ENCODE peak calls at places on chromosomes 13 and 19, in four cellular contexts. X is fibroblast of lung, S is neural progenitor cell, A is K562. Z is an unnamed sample.

GRCh38 chr13:27171244-27171829 is at the start of gene USP12:
- DNase-seq in X (peak), S (no peak), A (peak), Z (peak)

GRCh38 chr19:41904118-41904870 is 21.3 kb downstream of the ARHGEF1 start:
- DNase-seq in X (no peak), S (no peak), A (no peak), Z (no peak)

GRCh38 chr13:81745391-81745790 is 1404.5 kb upstream of the SPRY2 start:
- DNase-seq in X (no peak), S (no peak), A (no peak), Z (no peak)

GRCh38 chr19:41864374-41864773 is 4.3 kb downstream of the RPS19 start:
- DNase-seq in X (no peak), S (no peak), A (no peak), Z (no peak)

GRCh38 chr13:100069278-100069677 is 19.6 kb upstream of the PCCA start:
- DNase-seq in X (peak), S (no peak), A (no peak), Z (no peak)

GRCh38 chr19:16715613-16716012 is 4.0 kb upstream of the NWD1 start:
- DNase-seq in X (no peak), S (no peak), A (no peak), Z (no peak)

GRCh38 chr19:906480-906879 is 6.5 kb downstream of the R3HDM4 start:
- DNase-seq in X (no peak), S (no peak), A (no peak), Z (no peak)

GRCh38 chr13:107329991-107330390 is 762.1 kb upstream of the ARGLU1 start:
- DNase-seq in X (no peak), S (no peak), A (no peak), Z (no peak)

GRCh38 chr13:51222510-51223283 is 499 bp downstream of the FAM124A start:
- DNase-seq in X (no peak), S (peak), A (no peak), Z (no peak)

GRCh38 chr19:24029941-24030636 is 56.9 kb upstream of the ZNF254 start:
- DNase-seq in X (no peak), S (no peak), A (no peak), Z (no peak)

GRCh38 chr13:58889474-58889873 is 1257.9 kb downstream of the PCDH17 start:
- DNase-seq in X (no peak), S (no peak), A (no peak), Z (no peak)

GRCh38 chr13:111344471-111345191 is 24.2 kb downstream of the TEX29 start:
- DNase-seq in X (peak), S (peak), A (peak), Z (no peak)

GRCh38 chr13:101218484-101218883 is 197.8 kb downstream of the NALCN start:
- DNase-seq in X (peak), S (no peak), A (no peak), Z (no peak)

GRCh38 chr13:106858910-106859309 is 291.0 kb upstream of the ARGLU1 start:
- DNase-seq in X (no peak), S (peak), A (no peak), Z (no peak)

GRCh38 chr19:49556412-49557398 is 23.7 kb downstream of the NOSIP start:
- DNase-seq in X (no peak), S (peak), A (no peak), Z (no peak)

GRCh38 chr13:51919531-51919930 is 57.8 kb downstream of the CCDC70 start:
- DNase-seq in X (no peak), S (no peak), A (no peak), Z (no peak)

GRCh38 chr19:19417618-19418270 is 12.3 kb downstream of the GATAD2A start:
- DNase-seq in X (no peak), S (no peak), A (no peak), Z (no peak)

GRCh38 chr13:81133066-81133465 is 792.1 kb upstream of the SPRY2 start:
- DNase-seq in X (peak), S (no peak), A (no peak), Z (no peak)

GRCh38 chr19:46288896-46289588 is 7.8 kb upstream of the HIF3A start:
- DNase-seq in X (peak), S (no peak), A (no peak), Z (no peak)

GRCh38 chr13:105915451-105915850 is 620.0 kb downstream of the EFNB2 start:
- DNase-seq in X (no peak), S (no peak), A (no peak), Z (no peak)

GRCh38 chr13:51380269-51380668 is 40.8 kb downstream of the SERPINE3 start:
- DNase-seq in X (peak), S (no peak), A (no peak), Z (no peak)

DNA sequence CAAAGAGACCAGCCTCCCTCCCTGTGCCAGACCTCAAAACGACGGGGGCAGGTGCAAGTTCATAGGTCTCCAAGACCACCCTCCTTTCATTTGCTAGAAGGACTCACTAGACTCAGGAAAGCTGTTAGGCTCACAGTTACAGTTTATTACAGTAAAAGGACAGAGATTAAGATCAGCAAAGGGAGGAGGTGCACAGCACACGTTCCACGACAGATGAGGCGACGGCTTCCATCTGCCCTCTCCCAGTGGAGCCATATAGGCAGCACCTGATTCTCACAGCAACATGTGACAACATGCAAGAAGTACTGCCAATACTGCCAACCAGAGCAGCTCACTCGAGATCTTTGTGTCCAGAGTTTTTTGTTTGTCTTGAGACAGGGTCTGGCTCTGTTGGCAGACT is 9.4 kb upstream of the CEACAM19 start:
- DNase-seq in X (peak), S (no peak), A (no peak), Z (no peak)
- H2AFZ ChIP-seq in X (no peak), S (no peak), A (no peak), Z (no peak)

DNA sequence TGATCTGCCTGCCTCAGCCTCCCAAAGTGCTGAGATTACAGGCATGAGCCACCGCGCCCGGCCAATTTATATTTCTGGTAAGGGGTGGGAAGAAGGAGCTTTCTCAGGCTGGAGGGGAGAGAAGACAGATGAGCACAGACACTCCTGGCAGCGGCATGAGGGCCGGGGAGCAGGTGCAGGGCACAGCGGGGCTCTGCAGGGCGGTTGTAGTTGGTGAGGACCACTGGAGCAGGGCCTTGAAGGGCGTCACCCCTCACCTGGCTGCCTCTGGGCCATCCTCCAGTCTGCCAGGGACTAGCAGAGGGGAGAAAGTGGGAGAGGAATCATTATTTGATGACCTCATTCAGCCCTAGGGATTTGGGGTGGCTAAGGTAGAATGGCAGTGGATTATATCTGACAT is 8.6 kb upstream of the CSNK1G2 start:
- DNase-seq in X (no peak), S (no peak), A (no peak), Z (no peak)
- TF ChIP-seq EZH2 in X (no peak), S (no peak), A (no peak), Z (no peak)

DNA sequence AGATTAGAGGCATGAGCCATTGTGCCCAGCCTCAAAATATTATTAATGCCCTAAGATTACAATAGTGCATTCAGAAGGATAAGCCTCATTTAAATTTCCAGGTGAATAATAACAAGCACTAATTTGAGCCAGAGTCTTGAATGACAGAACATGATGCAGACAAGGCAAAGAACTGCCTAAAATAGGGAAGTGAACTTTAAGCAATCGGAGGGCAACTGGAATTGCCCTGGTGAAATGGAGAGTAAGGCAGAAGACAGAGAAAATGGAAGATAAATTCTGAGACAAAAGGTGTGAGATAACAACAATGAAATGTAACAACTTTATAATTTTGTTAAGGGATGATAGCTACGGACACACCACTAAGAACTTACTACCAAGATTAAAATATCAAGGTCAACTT is 199.9 kb downstream of the DIAPH3 start:
- DNase-seq in X (no peak), S (no peak), A (no peak), Z (no peak)
- H2AFZ ChIP-seq in X (no peak), S (no peak), A (no peak), Z (no peak)

GRCh38 chr19:8610041-8610927 is at the start of gene ADAMTS10:
- DNase-seq in X (peak), S (peak), A (peak), Z (no peak)

GRCh38 chr19:8609210-8610040 is 1.1 kb downstream of the ADAMTS10 start:
- DNase-seq in X (peak), S (peak), A (peak), Z (no peak)

GRCh38 chr19:8611890-8612806 is 1.6 kb upstream of the ADAMTS10 start:
- DNase-seq in X (peak), S (no peak), A (no peak), Z (no peak)

GRCh38 chr19:8611391-8611883 is 922 bp upstream of the ADAMTS10 start:
- DNase-seq in X (no peak), S (no peak), A (no peak), Z (no peak)

DNA sequence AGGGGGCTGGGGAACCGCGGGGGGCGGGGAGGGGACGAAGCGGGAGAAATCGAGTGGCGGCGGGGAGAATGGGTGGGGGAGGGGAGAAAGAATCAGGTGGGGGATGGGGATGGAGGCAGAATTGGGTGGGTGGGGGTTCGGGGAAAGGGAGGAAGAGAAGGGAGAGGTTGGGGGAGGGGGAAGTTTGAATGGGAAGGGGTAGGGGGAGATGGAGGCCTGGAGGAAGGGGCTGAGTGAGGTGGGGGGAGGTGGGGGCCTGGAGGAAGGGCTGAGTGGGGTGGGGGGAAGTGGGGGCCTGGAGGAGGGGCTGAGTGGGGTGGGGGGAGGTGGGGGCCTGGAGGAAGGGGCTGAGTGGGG is 391 bp upstream of the ADAMTS10 start:
- DNase-seq in X (no peak), S (no peak), A (no peak), Z (no peak)
- TF ChIP-seq EZH2 in X (no peak), S (no peak), A (no peak), Z (no peak)

Z was measured in MM.1S.